ENCODE peak calls at places on chromosomes 13 and 19, in ten cellular contexts. One of them, this sample, is unnamed.

GRCh38 chr19:21704320-21704719 is 63.1 kb downstream of the ZNF100 start:
- DNase-seq in fibroblast of lung: no peak
- DNase-seq in neural crest cell: no peak
- DNase-seq in activated B cell treated with CpG ODN at 0.5 μM for 24 hours: no peak
- DNase-seq in psoas muscle: no peak
- DNase-seq in dorsolateral prefrontal cortex: no peak
- DNase-seq in ascending aorta: no peak
- DNase-seq in heart right ventricle: no peak
- DNase-seq in left ventricle myocardium inferior: no peak
- DNase-seq in nephron progenitor cell: no peak
- DNase-seq in this sample: no peak

GRCh38 chr19:49676136-49676689 is 858 bp upstream of the PRMT1 start:
- DNase-seq in neural crest cell: no peak
- DNase-seq in fibroblast of lung: peak
- DNase-seq in ascending aorta: no peak
- DNase-seq in left ventricle myocardium inferior: peak
- DNase-seq in dorsolateral prefrontal cortex: peak
- DNase-seq in psoas muscle: peak
- DNase-seq in activated B cell treated with CpG ODN at 0.5 μM for 24 hours: peak
- DNase-seq in nephron progenitor cell: peak
- DNase-seq in heart right ventricle: peak
- DNase-seq in this sample: no peak

GRCh38 chr13:52070929-52071523 is 46.5 kb downstream of the UTP14C start:
- DNase-seq in activated B cell treated with CpG ODN at 0.5 μM for 24 hours: no peak
- DNase-seq in left ventricle myocardium inferior: no peak
- DNase-seq in neural crest cell: no peak
- DNase-seq in dorsolateral prefrontal cortex: no peak
- DNase-seq in psoas muscle: no peak
- DNase-seq in ascending aorta: no peak
- DNase-seq in fibroblast of lung: peak
- DNase-seq in heart right ventricle: no peak
- DNase-seq in nephron progenitor cell: no peak
- DNase-seq in this sample: no peak

GRCh38 chr19:3031607-3031867 is 2.5 kb upstream of the TLE2 start:
- DNase-seq in left ventricle myocardium inferior: no peak
- DNase-seq in ascending aorta: no peak
- DNase-seq in fibroblast of lung: no peak
- DNase-seq in psoas muscle: no peak
- DNase-seq in neural crest cell: no peak
- DNase-seq in nephron progenitor cell: no peak
- DNase-seq in dorsolateral prefrontal cortex: no peak
- DNase-seq in heart right ventricle: no peak
- DNase-seq in activated B cell treated with CpG ODN at 0.5 μM for 24 hours: no peak
- DNase-seq in this sample: no peak

GRCh38 chr13:93144031-93144430 is 82.6 kb upstream of the GPC6 start:
- DNase-seq in left ventricle myocardium inferior: no peak
- DNase-seq in psoas muscle: no peak
- DNase-seq in activated B cell treated with CpG ODN at 0.5 μM for 24 hours: no peak
- DNase-seq in heart right ventricle: no peak
- DNase-seq in ascending aorta: no peak
- DNase-seq in neural crest cell: no peak
- DNase-seq in dorsolateral prefrontal cortex: no peak
- DNase-seq in nephron progenitor cell: no peak
- DNase-seq in fibroblast of lung: no peak
- DNase-seq in this sample: no peak

GRCh38 chr19:51000981-51001380 is 423 bp downstream of the KLK8 start:
- DNase-seq in activated B cell treated with CpG ODN at 0.5 μM for 24 hours: no peak
- DNase-seq in dorsolateral prefrontal cortex: no peak
- DNase-seq in fibroblast of lung: no peak
- DNase-seq in psoas muscle: no peak
- DNase-seq in left ventricle myocardium inferior: no peak
- DNase-seq in neural crest cell: no peak
- DNase-seq in ascending aorta: no peak
- DNase-seq in nephron progenitor cell: no peak
- DNase-seq in heart right ventricle: no peak
- DNase-seq in this sample: no peak

GRCh38 chr13:36601186-36601585 is 72.6 kb upstream of the SERTM1 start:
- DNase-seq in activated B cell treated with CpG ODN at 0.5 μM for 24 hours: no peak
- DNase-seq in psoas muscle: no peak
- DNase-seq in dorsolateral prefrontal cortex: no peak
- DNase-seq in nephron progenitor cell: no peak
- DNase-seq in left ventricle myocardium inferior: no peak
- DNase-seq in fibroblast of lung: no peak
- DNase-seq in heart right ventricle: no peak
- DNase-seq in neural crest cell: no peak
- DNase-seq in ascending aorta: no peak
- DNase-seq in this sample: no peak

GRCh38 chr19:48354332-48354992 is 9.3 kb downstream of the TMEM143 start:
- DNase-seq in heart right ventricle: no peak
- DNase-seq in dorsolateral prefrontal cortex: no peak
- DNase-seq in nephron progenitor cell: no peak
- DNase-seq in activated B cell treated with CpG ODN at 0.5 μM for 24 hours: no peak
- DNase-seq in fibroblast of lung: peak
- DNase-seq in left ventricle myocardium inferior: no peak
- DNase-seq in psoas muscle: no peak
- DNase-seq in ascending aorta: no peak
- DNase-seq in neural crest cell: peak
- DNase-seq in this sample: no peak

GRCh38 chr19:50565984-50566903 is 2.0 kb downstream of the LRRC4B start:
- DNase-seq in dorsolateral prefrontal cortex: peak
- DNase-seq in psoas muscle: no peak
- DNase-seq in fibroblast of lung: no peak
- DNase-seq in activated B cell treated with CpG ODN at 0.5 μM for 24 hours: no peak
- DNase-seq in left ventricle myocardium inferior: no peak
- DNase-seq in ascending aorta: no peak
- DNase-seq in neural crest cell: no peak
- DNase-seq in heart right ventricle: no peak
- DNase-seq in nephron progenitor cell: peak
- DNase-seq in this sample: no peak

GRCh38 chr13:87999141-87999765 is 328.1 kb downstream of the SLITRK5 start:
- DNase-seq in left ventricle myocardium inferior: no peak
- DNase-seq in neural crest cell: no peak
- DNase-seq in ascending aorta: no peak
- DNase-seq in heart right ventricle: no peak
- DNase-seq in nephron progenitor cell: no peak
- DNase-seq in psoas muscle: no peak
- DNase-seq in dorsolateral prefrontal cortex: no peak
- DNase-seq in fibroblast of lung: peak
- DNase-seq in activated B cell treated with CpG ODN at 0.5 μM for 24 hours: no peak
- DNase-seq in this sample: no peak

GRCh38 chr13:35908221-35908620 is 223.0 kb downstream of the DCLK1 start:
- DNase-seq in neural crest cell: no peak
- DNase-seq in heart right ventricle: no peak
- DNase-seq in nephron progenitor cell: no peak
- DNase-seq in activated B cell treated with CpG ODN at 0.5 μM for 24 hours: no peak
- DNase-seq in dorsolateral prefrontal cortex: no peak
- DNase-seq in fibroblast of lung: no peak
- DNase-seq in ascending aorta: no peak
- DNase-seq in left ventricle myocardium inferior: no peak
- DNase-seq in psoas muscle: no peak
- DNase-seq in this sample: no peak

GRCh38 chr13:51934461-51935087 is 72.8 kb downstream of the CCDC70 start:
- DNase-seq in ascending aorta: no peak
- DNase-seq in left ventricle myocardium inferior: no peak
- DNase-seq in psoas muscle: no peak
- DNase-seq in dorsolateral prefrontal cortex: no peak
- DNase-seq in neural crest cell: no peak
- DNase-seq in heart right ventricle: no peak
- DNase-seq in fibroblast of lung: no peak
- DNase-seq in activated B cell treated with CpG ODN at 0.5 μM for 24 hours: no peak
- DNase-seq in nephron progenitor cell: no peak
- DNase-seq in this sample: no peak

GRCh38 chr19:18674616-18675015 is 8.9 kb upstream of the CRTC1 start:
- DNase-seq in activated B cell treated with CpG ODN at 0.5 μM for 24 hours: no peak
- DNase-seq in neural crest cell: no peak
- DNase-seq in ascending aorta: no peak
- DNase-seq in dorsolateral prefrontal cortex: peak
- DNase-seq in left ventricle myocardium inferior: peak
- DNase-seq in fibroblast of lung: no peak
- DNase-seq in psoas muscle: peak
- DNase-seq in nephron progenitor cell: no peak
- DNase-seq in heart right ventricle: peak
- DNase-seq in this sample: no peak

GRCh38 chr19:18677156-18677555 is 6.3 kb upstream of the CRTC1 start:
- DNase-seq in ascending aorta: no peak
- DNase-seq in activated B cell treated with CpG ODN at 0.5 μM for 24 hours: no peak
- DNase-seq in nephron progenitor cell: no peak
- DNase-seq in heart right ventricle: no peak
- DNase-seq in psoas muscle: no peak
- DNase-seq in left ventricle myocardium inferior: no peak
- DNase-seq in dorsolateral prefrontal cortex: no peak
- DNase-seq in neural crest cell: no peak
- DNase-seq in fibroblast of lung: no peak
- DNase-seq in this sample: no peak

GRCh38 chr19:18676692-18677091 is 6.8 kb upstream of the CRTC1 start:
- DNase-seq in heart right ventricle: no peak
- DNase-seq in ascending aorta: no peak
- DNase-seq in neural crest cell: no peak
- DNase-seq in activated B cell treated with CpG ODN at 0.5 μM for 24 hours: no peak
- DNase-seq in psoas muscle: no peak
- DNase-seq in left ventricle myocardium inferior: no peak
- DNase-seq in fibroblast of lung: no peak
- DNase-seq in dorsolateral prefrontal cortex: no peak
- DNase-seq in nephron progenitor cell: no peak
- DNase-seq in this sample: no peak

GRCh38 chr19:18672606-18673337 is 10.7 kb upstream of the CRTC1 start:
- DNase-seq in fibroblast of lung: peak
- DNase-seq in heart right ventricle: no peak
- DNase-seq in nephron progenitor cell: no peak
- DNase-seq in ascending aorta: no peak
- DNase-seq in psoas muscle: peak
- DNase-seq in activated B cell treated with CpG ODN at 0.5 μM for 24 hours: no peak
- DNase-seq in neural crest cell: no peak
- DNase-seq in dorsolateral prefrontal cortex: no peak
- DNase-seq in left ventricle myocardium inferior: no peak
- DNase-seq in this sample: no peak

DNA sequence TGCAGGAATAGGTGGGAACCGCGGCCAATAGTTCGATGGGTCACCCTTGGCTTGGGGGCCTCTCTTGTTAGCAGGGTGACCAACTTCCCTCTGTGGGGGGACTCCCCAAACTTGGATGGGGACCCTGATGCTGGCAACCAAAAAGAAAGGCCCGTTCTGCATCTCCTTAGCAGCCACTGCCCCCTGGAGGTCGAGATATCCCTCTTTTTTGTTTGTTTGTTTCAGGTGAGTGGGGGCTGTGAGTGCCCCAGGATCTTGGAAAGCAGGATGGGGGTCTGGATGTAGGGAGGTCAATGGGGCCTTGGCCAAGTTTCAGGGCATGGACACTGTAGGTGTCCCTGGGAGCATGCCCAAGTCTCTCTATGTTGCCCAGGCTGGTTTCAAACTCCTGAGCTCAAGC is 7.7 kb upstream of the CRTC1 start:
- DNase-seq in neural crest cell: no peak
- DNase-seq in activated B cell treated with CpG ODN at 0.5 μM for 24 hours: no peak
- DNase-seq in ascending aorta: no peak
- DNase-seq in left ventricle myocardium inferior: no peak
- DNase-seq in dorsolateral prefrontal cortex: no peak
- DNase-seq in fibroblast of lung: peak
- DNase-seq in heart right ventricle: no peak
- DNase-seq in nephron progenitor cell: no peak
- DNase-seq in psoas muscle: no peak
- DNase-seq in this sample: no peak
- TF ChIP-seq CTCF in neural crest cell: peak
- TF ChIP-seq CTCF in activated B cell treated with CpG ODN at 0.5 μM for 24 hours: no peak
- TF ChIP-seq CTCF in ascending aorta: no peak
- TF ChIP-seq CTCF in left ventricle myocardium inferior: peak
- TF ChIP-seq CTCF in dorsolateral prefrontal cortex: peak
- TF ChIP-seq CTCF in fibroblast of lung: peak
- TF ChIP-seq CTCF in heart right ventricle: peak
- TF ChIP-seq CTCF in nephron progenitor cell: peak
- TF ChIP-seq CTCF in psoas muscle: peak
- TF ChIP-seq CTCF in this sample: peak

GRCh38 chr13:81017525-81018152 is 676.7 kb upstream of the SPRY2 start:
- DNase-seq in dorsolateral prefrontal cortex: no peak
- DNase-seq in psoas muscle: no peak
- DNase-seq in activated B cell treated with CpG ODN at 0.5 μM for 24 hours: no peak
- DNase-seq in neural crest cell: no peak
- DNase-seq in fibroblast of lung: peak
- DNase-seq in left ventricle myocardium inferior: no peak
- DNase-seq in ascending aorta: no peak
- DNase-seq in nephron progenitor cell: peak
- DNase-seq in heart right ventricle: no peak
- DNase-seq in this sample: no peak
- TF ChIP-seq CTCF in dorsolateral prefrontal cortex: peak
- TF ChIP-seq CTCF in psoas muscle: peak
- TF ChIP-seq CTCF in activated B cell treated with CpG ODN at 0.5 μM for 24 hours: no peak
- TF ChIP-seq CTCF in neural crest cell: peak
- TF ChIP-seq CTCF in fibroblast of lung: peak
- TF ChIP-seq CTCF in left ventricle myocardium inferior: peak
- TF ChIP-seq CTCF in ascending aorta: peak
- TF ChIP-seq CTCF in nephron progenitor cell: peak
- TF ChIP-seq CTCF in heart right ventricle: peak
- TF ChIP-seq CTCF in this sample: peak

DNA sequence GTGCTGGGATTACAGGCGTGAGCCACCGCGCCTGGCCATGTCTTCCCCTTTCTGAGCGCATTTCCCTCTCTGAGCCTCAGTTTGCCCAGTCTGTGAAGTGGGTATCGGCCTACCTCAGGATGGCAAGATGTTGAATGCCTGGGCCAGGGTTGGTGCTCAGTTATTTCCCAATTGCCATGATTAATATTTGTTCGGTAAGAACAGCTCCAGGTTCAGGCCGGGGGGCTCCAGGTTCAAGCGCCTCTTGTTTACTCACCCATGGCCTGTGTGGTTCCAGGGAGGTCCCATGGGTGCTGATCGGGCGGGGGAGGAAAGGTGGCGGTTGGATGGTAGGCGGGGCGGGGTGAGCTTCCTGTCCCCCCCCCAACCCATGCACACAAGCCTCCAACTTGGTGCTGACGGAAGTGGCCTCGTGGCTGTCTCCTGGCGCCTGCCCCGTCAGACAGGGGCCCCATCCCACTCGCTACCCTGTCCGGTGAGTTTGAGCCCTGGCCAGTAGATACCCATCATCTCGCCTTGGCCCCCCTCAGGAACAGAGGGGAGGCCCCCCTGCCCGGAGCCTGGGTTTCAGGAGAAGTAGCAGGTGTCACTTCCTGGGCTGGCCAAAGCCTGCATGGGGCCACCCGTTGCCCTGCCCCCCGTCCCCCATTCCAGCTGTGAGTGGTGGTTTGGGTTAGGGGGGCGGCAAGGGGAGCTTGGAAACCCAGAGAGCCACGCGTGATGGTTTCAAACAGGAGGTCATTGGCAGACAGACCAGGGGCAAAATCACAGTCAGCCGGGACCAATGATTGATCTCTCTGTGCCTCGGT is at the start of gene FCHO1:
- DNase-seq in left ventricle myocardium inferior: peak
- DNase-seq in neural crest cell: no peak
- DNase-seq in dorsolateral prefrontal cortex: no peak
- DNase-seq in ascending aorta: peak
- DNase-seq in psoas muscle: peak
- DNase-seq in heart right ventricle: peak
- DNase-seq in nephron progenitor cell: no peak
- DNase-seq in activated B cell treated with CpG ODN at 0.5 μM for 24 hours: peak
- DNase-seq in fibroblast of lung: no peak
- DNase-seq in this sample: no peak
- TF ChIP-seq CTCF in left ventricle myocardium inferior: no peak
- TF ChIP-seq CTCF in neural crest cell: no peak
- TF ChIP-seq CTCF in dorsolateral prefrontal cortex: no peak
- TF ChIP-seq CTCF in ascending aorta: no peak
- TF ChIP-seq CTCF in psoas muscle: no peak
- TF ChIP-seq CTCF in heart right ventricle: no peak
- TF ChIP-seq CTCF in nephron progenitor cell: no peak
- TF ChIP-seq CTCF in activated B cell treated with CpG ODN at 0.5 μM for 24 hours: no peak
- TF ChIP-seq CTCF in fibroblast of lung: no peak
- TF ChIP-seq CTCF in this sample: no peak

GRCh38 chr19:7328647-7329046 is 20.1 kb upstream of the ARHGEF18 start:
- DNase-seq in fibroblast of lung: no peak
- DNase-seq in neural crest cell: no peak
- DNase-seq in nephron progenitor cell: no peak
- DNase-seq in activated B cell treated with CpG ODN at 0.5 μM for 24 hours: no peak
- DNase-seq in ascending aorta: no peak
- DNase-seq in psoas muscle: no peak
- DNase-seq in dorsolateral prefrontal cortex: no peak
- DNase-seq in heart right ventricle: no peak
- DNase-seq in left ventricle myocardium inferior: no peak
- DNase-seq in this sample: no peak
- TF ChIP-seq CTCF in fibroblast of lung: no peak
- TF ChIP-seq CTCF in neural crest cell: no peak
- TF ChIP-seq CTCF in nephron progenitor cell: no peak
- TF ChIP-seq CTCF in activated B cell treated with CpG ODN at 0.5 μM for 24 hours: no peak
- TF ChIP-seq CTCF in ascending aorta: no peak
- TF ChIP-seq CTCF in psoas muscle: no peak
- TF ChIP-seq CTCF in dorsolateral prefrontal cortex: no peak
- TF ChIP-seq CTCF in heart right ventricle: no peak
- TF ChIP-seq CTCF in left ventricle myocardium inferior: no peak
- TF ChIP-seq CTCF in this sample: no peak

This sample was measured in mesothelial cell of epicardium.